ENCODE peak calls at places on chromosome 22, in five cellular contexts. B is body of pancreas; D is CD8-positive, alpha-beta memory T cell; K is pancreas; R is colonic mucosa. E is an unnamed sample.
A peak's percentile ranks its signal among the peaks of the same experiment; 100 is the strongest.

GRCh38 chr22:45316796-45317526 is 7.2 kb downstream of the FAM118A start:
- DNase-seq in B (no peak), K (no peak), D (no peak), R (no peak), E (no peak)

GRCh38 chr22:46941958-46942815 is 179.7 kb downstream of the TBC1D22A start:
- DNase-seq in R (peak; percentile 12), D (no peak), B (no peak), K (no peak), E (no peak)

GRCh38 chr22:17228725-17229126 is 9.5 kb upstream of the ADA2 start:
- DNase-seq in D (no peak), R (no peak), K (no peak), B (peak; percentile 37), E (no peak)

GRCh38 chr22:40898850-40899357 is 37.0 kb upstream of the DNAJB7 start:
- DNase-seq in R (no peak), B (peak; percentile 3), K (no peak), D (peak; percentile 15), E (peak; percentile 78)

GRCh38 chr22:45425531-45426265 is 12.2 kb downstream of the RIBC2 start:
- DNase-seq in B (no peak), R (no peak), K (no peak), D (no peak), E (no peak)

GRCh38 chr22:37343343-37343742 is 61.0 kb downstream of the CYTH4 start:
- DNase-seq in B (no peak), R (no peak), K (no peak), D (no peak), E (no peak)

GRCh38 chr22:36435516-36436415 is 45.7 kb downstream of the TXN2 start:
- DNase-seq in B (peak; percentile 90), K (peak; percentile 67), R (peak; percentile 88), D (peak; percentile 78), E (peak; percentile 66)

GRCh38 chr22:43152355-43153071 is 1.2 kb downstream of the TSPO start:
- DNase-seq in R (peak; percentile 88), B (peak; percentile 84), D (peak; percentile 51), K (peak; percentile 78), E (peak; percentile 88)

GRCh38 chr22:33919591-33920501 is at the start of gene LARGE1:
- DNase-seq in K (peak; percentile 55), R (peak; percentile 47), B (peak; percentile 53), D (no peak), E (peak; percentile 51)

DNA sequence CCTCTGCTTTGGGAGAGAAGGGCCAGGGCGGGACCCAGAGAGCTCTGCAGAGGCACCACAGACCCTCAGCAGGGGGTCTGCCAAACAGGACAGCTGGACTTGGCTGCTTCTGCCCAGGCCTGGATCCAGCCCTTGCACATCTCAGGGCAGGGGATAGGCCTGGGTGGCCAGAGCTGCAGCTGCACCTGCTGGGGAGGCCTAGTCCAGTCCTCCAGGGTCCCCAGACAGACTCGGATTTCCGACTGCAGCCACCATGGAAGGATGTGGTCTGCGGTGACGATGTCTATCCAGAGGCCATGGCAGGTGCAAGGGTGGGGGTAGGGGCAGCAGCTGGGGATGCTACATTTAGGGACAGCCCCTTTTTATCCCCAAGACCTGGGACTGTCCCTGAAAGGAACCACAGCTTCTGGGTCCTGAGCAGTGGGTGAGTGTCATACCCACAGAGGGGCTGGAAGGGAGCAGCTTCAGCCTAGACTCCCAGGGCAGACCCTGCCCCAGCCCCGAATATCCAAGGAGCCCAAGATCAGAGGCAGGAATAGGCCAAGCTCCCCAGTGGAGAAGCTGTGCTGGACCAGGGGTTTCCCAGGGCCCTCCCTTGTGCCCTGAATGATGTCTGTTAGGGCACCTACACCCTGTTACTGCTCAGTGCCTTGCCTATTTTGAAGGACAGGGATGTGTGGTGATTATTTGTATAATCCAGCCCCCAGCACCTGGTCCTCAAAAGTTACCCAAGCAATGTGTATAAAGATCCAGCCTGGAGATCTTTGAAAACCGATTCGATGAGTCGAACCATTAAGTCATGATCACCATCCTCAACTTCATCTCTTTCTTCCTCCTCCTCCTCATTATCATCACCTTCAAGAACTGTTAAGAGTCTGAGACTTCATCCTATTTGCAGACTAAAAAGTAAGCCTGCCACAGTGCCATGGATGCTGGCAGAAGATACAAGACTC is 2.5 kb upstream of the IGLL5 start:
- DNase-seq in K (no peak), R (no peak), B (no peak), D (no peak), E (no peak)
- H3K4me3 ChIP-seq in K (no peak overlapping the region), R (no peak overlapping the region), B (no peak overlapping the region), D (no peak overlapping the region), E (no peak overlapping the region)

DNA sequence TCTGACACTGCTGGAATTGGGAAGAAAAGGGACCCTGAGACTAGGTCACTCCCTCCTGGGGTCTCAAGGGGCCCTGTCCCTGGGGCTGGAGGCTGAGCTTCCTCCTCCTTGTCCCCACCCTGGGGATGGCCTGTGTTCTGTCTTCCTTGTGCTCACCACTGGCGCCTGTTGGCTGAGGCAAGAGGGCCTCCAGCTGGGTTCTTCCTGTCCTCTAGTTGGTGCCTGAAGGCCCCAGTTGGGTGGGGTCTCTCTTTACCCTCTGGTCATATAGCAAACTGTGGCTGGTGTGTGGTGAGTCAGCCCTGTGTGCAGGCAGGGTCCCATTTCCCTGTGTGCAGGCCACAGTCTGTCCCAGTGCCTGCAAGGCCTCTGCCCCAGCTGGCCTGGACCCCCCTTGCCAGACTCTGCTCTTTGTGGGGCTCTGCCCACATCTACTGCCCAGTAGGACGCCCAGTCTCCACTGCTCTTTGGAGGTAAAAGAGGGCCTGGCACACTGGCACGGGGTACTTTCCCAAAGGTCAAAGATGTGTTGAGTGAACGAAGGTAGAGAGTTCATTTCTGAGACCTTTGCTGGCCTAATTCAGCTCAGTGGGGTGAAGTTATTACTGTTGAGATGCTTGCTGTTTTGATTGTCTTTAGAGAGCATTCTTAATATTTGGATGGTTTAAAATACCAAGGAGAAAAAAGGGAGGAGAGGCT is 55.1 kb upstream of the CLDN5 start:
- DNase-seq in D (no peak), B (no peak), R (no peak), K (no peak), E (no peak)
- H3K4me1 ChIP-seq in D (peaks cover 30% of the 10 kb centered on the region), B (no peaks in the 10 kb centered on the region), R (no peaks in the 10 kb centered on the region), K (no peaks in the 10 kb centered on the region), E (no peaks in the 10 kb centered on the region)

GRCh38 chr22:38868886-38869381 is 3.1 kb downstream of the CBX6 start:
- DNase-seq in B (peak; percentile 79), D (peak; percentile 66), K (peak; percentile 82), R (peak; percentile 81), E (peak; percentile 69)
- H3K4me3 ChIP-seq in B (no peak overlapping the region), D (no peak overlapping the region), K (no peak overlapping the region), R (no peak overlapping the region), E (no peak overlapping the region)

GRCh38 chr22:25111579-25112517 is 87.8 kb upstream of the CRYBB3 start:
- DNase-seq in R (peak; percentile 77), B (peak; percentile 71), D (no peak), K (peak; percentile 59), E (peak; percentile 71)
- H3K4me1 ChIP-seq in R (peaks cover 10% of the 10 kb centered on the region), B (peaks cover 48% of the 10 kb centered on the region), D (peaks cover 13% of the 10 kb centered on the region), K (peaks cover 13% of the 10 kb centered on the region), E (no peaks in the 10 kb centered on the region)

GRCh38 chr22:50621491-50621880 is 6.5 kb downstream of the ARSA start:
- DNase-seq in D (peak; percentile 64), K (no peak), B (peak; percentile 36), R (no peak), E (peak; percentile 51)

GRCh38 chr22:50622723-50623327 is 5.1 kb downstream of the ARSA start:
- DNase-seq in B (peak; percentile 96), R (peak; percentile 91), D (no peak), K (peak; percentile 92), E (peak; percentile 100)

GRCh38 chr22:50624347-50625130 is 3.4 kb downstream of the ARSA start:
- DNase-seq in B (no peak), R (no peak), D (no peak), K (no peak), E (no peak)

GRCh38 chr22:50621948-50622722 is 5.8 kb downstream of the ARSA start:
- DNase-seq in D (peak; percentile 32), R (peak; percentile 62), B (peak; percentile 47), K (no peak), E (no peak)

DNA sequence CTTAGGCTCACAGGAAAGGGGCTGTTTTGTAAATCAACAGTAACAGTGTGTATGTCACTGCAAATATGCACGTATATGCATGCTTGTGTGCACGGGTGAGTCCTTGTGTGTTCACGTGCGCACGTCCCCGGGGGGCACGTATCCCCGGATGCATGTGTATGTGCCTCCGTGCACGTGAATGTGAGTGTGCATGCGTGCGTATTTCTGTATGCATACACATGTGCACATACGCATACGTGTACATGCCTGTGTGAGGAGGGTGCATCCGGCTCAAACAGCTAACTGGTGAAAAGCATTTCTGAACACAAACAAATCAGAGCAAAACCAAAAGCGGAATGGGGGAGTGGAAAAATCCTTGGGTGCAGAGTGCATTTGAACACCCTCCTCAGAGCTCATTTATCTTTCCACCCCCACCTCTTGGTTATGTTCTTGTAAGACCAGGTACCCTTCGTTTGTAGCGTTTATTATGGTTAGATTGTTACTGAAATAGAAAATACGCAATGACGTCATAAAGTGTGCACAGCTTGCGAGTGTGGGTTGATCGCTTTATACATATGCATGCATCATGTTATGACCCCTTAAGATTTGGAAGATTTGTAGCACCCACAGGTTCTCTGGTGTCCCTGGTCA is 7.0 kb downstream of the ARSA start:
- DNase-seq in K (no peak), R (peak; percentile 46), D (peak; percentile 75), B (no peak), E (peak; percentile 51)
- H3K4me3 ChIP-seq in K (no peak overlapping the region), R (peak overlapping the region; percentile 23), D (peak overlapping the region; percentile 70), B (no peak overlapping the region), E (no peak overlapping the region)